ENCODE peak calls at places on chromosomes 12 and 14, in seven cellular contexts. X, O, L, S, W, A and U are unnamed samples.
A peak's percentile ranks its signal among the peaks of the same experiment; 100 is the strongest.

GRCh38 chr12:47817272-47818006 is 2.3 kb downstream of the HDAC7 start:
- DNase-seq in A (no peak), O (peak; percentile 43), L (no peak), S (no peak), X (no peak), W (no peak), U (no peak)

GRCh38 chr12:66964629-66965028 is 285.8 kb upstream of the GRIP1 start:
- DNase-seq in L (no peak), O (no peak), W (no peak), A (no peak), S (no peak), X (no peak), U (no peak)

GRCh38 chr12:117790198-117790597 is 178.6 kb downstream of the KSR2 start:
- DNase-seq in O (no peak), S (no peak), X (no peak), L (no peak), W (no peak), A (no peak), U (no peak)

GRCh38 chr14:63468273-63468672 is 74.9 kb downstream of the PPP2R5E start:
- DNase-seq in S (no peak), L (no peak), O (no peak), A (no peak), X (no peak), W (no peak), U (no peak)

GRCh38 chr12:120214626-120215356 is 13.9 kb upstream of the RPLP0 start:
- DNase-seq in S (no peak), L (no peak), A (no peak), O (no peak), W (no peak), X (no peak), U (no peak)

GRCh38 chr12:130162267-130162666 is at the start of gene FZD10:
- DNase-seq in L (peak; percentile 32), X (peak; percentile 52), O (no peak), A (peak; percentile 75), W (peak; percentile 61), S (no peak), U (peak; percentile 57)

GRCh38 chr14:78278464-78278863 is 108.3 kb downstream of the NRXN3 start:
- DNase-seq in W (no peak), S (no peak), L (no peak), A (no peak), X (no peak), O (no peak), U (no peak)

GRCh38 chr12:31267966-31268365 is 58.0 kb downstream of the SINHCAF start:
- DNase-seq in S (no peak), W (no peak), A (no peak), X (no peak), O (no peak), L (no peak), U (no peak)

GRCh38 chr14:51539571-51540037 is 112.1 kb upstream of the FRMD6 start:
- DNase-seq in L (peak; percentile 10), S (peak; percentile 82), O (no peak), X (no peak), A (no peak), W (no peak), U (no peak)

GRCh38 chr12:67698711-67699603 is 50.4 kb downstream of the DYRK2 start:
- DNase-seq in X (no peak), L (no peak), S (no peak), A (no peak), W (no peak), O (no peak), U (no peak)

GRCh38 chr14:87161502-87161901 is 831.5 kb downstream of the GALC start:
- DNase-seq in A (no peak), S (no peak), X (no peak), O (no peak), W (no peak), L (no peak), U (no peak)

GRCh38 chr14:88323520-88324199 is 591 bp upstream of the KCNK10 start:
- DNase-seq in X (peak; percentile 65), O (no peak), L (peak; percentile 42), S (no peak), A (no peak), W (no peak), U (peak; percentile 21)

GRCh38 chr12:32305163-32305562 is 94.2 kb upstream of the FGD4 start:
- DNase-seq in W (no peak), X (no peak), S (peak; percentile 48), O (no peak), A (no peak), L (no peak), U (no peak)

GRCh38 chr14:50726372-50727107 is 58.4 kb upstream of the SAV1 start:
- DNase-seq in A (no peak), X (no peak), S (no peak), O (no peak), W (no peak), L (no peak), U (no peak)

GRCh38 chr12:81080431-81080983 is 2.6 kb downstream of the ACSS3 start:
- DNase-seq in X (no peak), L (no peak), A (peak; percentile 30), S (no peak), W (no peak), O (no peak), U (no peak)

GRCh38 chr14:104863131-104863862 is 1.8 kb upstream of the CEP170B start:
- DNase-seq in W (no peak), O (peak; percentile 40), A (no peak), X (no peak), L (no peak), S (no peak), U (no peak)

GRCh38 chr12:51323317-51323960 is 535 bp downstream of the BIN2 start:
- DNase-seq in L (no peak), X (no peak), S (no peak), O (no peak), W (no peak), A (no peak), U (no peak)

GRCh38 chr12:118136559-118137003 is 657 bp downstream of the PEBP1 start:
- DNase-seq in W (peak; percentile 65), A (peak; percentile 26), S (peak; percentile 45), X (peak; percentile 42), O (peak; percentile 74), L (peak; percentile 60), U (peak; percentile 57)

GRCh38 chr14:92945959-92946846 is 23.3 kb downstream of the CHGA start:
- DNase-seq in A (peak; percentile 63), L (peak; percentile 47), W (no peak), O (peak; percentile 72), X (no peak), S (peak; percentile 70), U (peak; percentile 75)

GRCh38 chr12:77833329-77833728 is 2.6 kb downstream of the NAV3 start:
- DNase-seq in W (no peak), O (peak; percentile 53), A (no peak), S (no peak), L (no peak), X (no peak), U (peak; percentile 23)

GRCh38 chr12:6778212-6778570 is 5.9 kb downstream of the LAG3 start:
- DNase-seq in S (no peak), X (no peak), A (no peak), O (peak; percentile 67), L (no peak), W (peak; percentile 78), U (peak; percentile 55)

GRCh38 chr14:90498198-90498597 is 101.4 kb downstream of the CALM1 start:
- DNase-seq in S (no peak), L (no peak), O (no peak), W (no peak), X (no peak), A (no peak), U (no peak)

GRCh38 chr12:92444763-92445162 is 258.0 kb upstream of the PLEKHG7 start:
- DNase-seq in S (no peak), L (no peak), W (no peak), X (no peak), O (no peak), A (no peak), U (peak; percentile 48)

GRCh38 chr12:92439397-92439779 is 263.4 kb upstream of the PLEKHG7 start:
- DNase-seq in A (peak; percentile 16), S (no peak), W (no peak), L (no peak), X (no peak), O (no peak), U (no peak)

DNA sequence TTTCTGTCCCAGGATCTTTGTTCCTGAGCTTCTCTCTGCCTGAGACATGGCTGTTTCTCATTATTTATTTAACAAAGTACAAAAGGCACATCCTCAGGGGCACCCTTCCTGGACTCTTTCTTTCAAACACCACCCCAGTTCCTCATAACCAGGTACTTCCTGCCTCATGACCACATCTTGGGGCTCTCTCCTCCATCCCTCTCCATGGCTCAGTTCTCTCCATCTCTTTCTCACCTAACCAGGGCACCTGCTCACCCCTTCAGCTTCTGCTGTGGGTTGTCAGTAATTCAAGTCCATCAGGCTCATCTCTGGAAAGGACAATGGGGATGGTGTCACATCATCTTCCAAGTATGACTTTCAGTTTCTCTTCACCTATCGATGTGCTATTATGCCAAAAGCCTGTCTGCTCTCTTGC is 670.5 kb upstream of the TBX3 start:
- DNase-seq in X (no peak), W (no peak), A (no peak), O (no peak), S (peak; percentile 2), L (no peak), U (no peak)
- H3K4me1 ChIP-seq in X (no peaks in the 10 kb centered on the region), W (no peaks in the 10 kb centered on the region), A (no peaks in the 10 kb centered on the region), O (no peaks in the 10 kb centered on the region), S (no peaks in the 10 kb centered on the region), L (no peaks in the 10 kb centered on the region), U (no peaks in the 10 kb centered on the region)

GRCh38 chr12:132427999-132428871 is 61.7 kb upstream of the FBRSL1 start:
- DNase-seq in L (no peak), W (no peak), O (no peak), X (no peak), A (peak; percentile 52), S (no peak), U (no peak)

GRCh38 chr12:132428872-132429121 is 61.2 kb upstream of the FBRSL1 start:
- DNase-seq in L (peak; percentile 66), A (peak; percentile 55), S (no peak), O (no peak), X (no peak), W (peak; percentile 47), U (no peak)

GRCh38 chr12:132429122-132429931 is 60.6 kb upstream of the FBRSL1 start:
- DNase-seq in L (peak; percentile 60), W (no peak), A (no peak), S (no peak), X (peak; percentile 42), O (no peak), U (no peak)

GRCh38 chr12:132430838-132431826 is 58.8 kb upstream of the FBRSL1 start:
- DNase-seq in X (no peak), O (no peak), S (no peak), A (no peak), L (no peak), W (no peak), U (no peak)

GRCh38 chr12:132429932-132430643 is 59.9 kb upstream of the FBRSL1 start:
- DNase-seq in O (no peak), A (peak; percentile 50), L (peak; percentile 54), W (no peak), X (no peak), S (no peak), U (no peak)
- H3K4me1 ChIP-seq in O (no peaks in the 10 kb centered on the region), A (peaks cover 7% of the 10 kb centered on the region), L (peaks cover 24% of the 10 kb centered on the region), W (peaks cover 7% of the 10 kb centered on the region), X (no peaks in the 10 kb centered on the region), S (no peaks in the 10 kb centered on the region), U (peaks cover 30% of the 10 kb centered on the region)

GRCh38 chr12:86634706-86635410 is 378.7 kb upstream of the MGAT4C start:
- DNase-seq in S (no peak), L (no peak), O (no peak), A (no peak), X (no peak), W (no peak), U (no peak)
- H3K4me1 ChIP-seq in S (no peaks in the 10 kb centered on the region), L (no peaks in the 10 kb centered on the region), O (no peaks in the 10 kb centered on the region), A (no peaks in the 10 kb centered on the region), X (no peaks in the 10 kb centered on the region), W (no peaks in the 10 kb centered on the region), U (no peaks in the 10 kb centered on the region)

GRCh38 chr14:55336691-55337090 is 65.5 kb downstream of the FBXO34 start:
- DNase-seq in A (no peak), S (no peak), W (no peak), L (no peak), X (no peak), O (no peak), U (no peak)
- H3K4me1 ChIP-seq in A (peaks cover 16% of the 10 kb centered on the region), S (no peaks in the 10 kb centered on the region), W (peaks cover 11% of the 10 kb centered on the region), L (peaks cover 69% of the 10 kb centered on the region), X (peaks cover 14% of the 10 kb centered on the region), O (peaks cover 62% of the 10 kb centered on the region), U (peaks cover 30% of the 10 kb centered on the region)